ENCODE peak calls at places on chromosomes 11 and 22, in eight cellular contexts. One of them, this sample, is unnamed.

GRCh38 chr22:40426671-40427070 is 56.3 kb downstream of the SGSM3 start:
- DNase-seq in heart left ventricle: no peak
- DNase-seq in DND-41: no peak
- DNase-seq in endodermal cell: no peak
- DNase-seq in H1: no peak
- DNase-seq in fibroblast of lung: peak
- DNase-seq in foreskin fibroblast: no peak
- DNase-seq in GM12865: no peak
- DNase-seq in this sample: no peak

GRCh38 chr22:32897400-32897799 is 95.9 kb downstream of the TIMP3 start:
- DNase-seq in heart left ventricle: no peak
- DNase-seq in endodermal cell: no peak
- DNase-seq in DND-41: no peak
- DNase-seq in foreskin fibroblast: no peak
- DNase-seq in fibroblast of lung: peak
- DNase-seq in H1: no peak
- DNase-seq in GM12865: no peak
- DNase-seq in this sample: no peak

GRCh38 chr11:116707250-116707649 is 65.5 kb downstream of the BUD13 start:
- DNase-seq in heart left ventricle: no peak
- DNase-seq in endodermal cell: no peak
- DNase-seq in GM12865: no peak
- DNase-seq in DND-41: no peak
- DNase-seq in foreskin fibroblast: no peak
- DNase-seq in H1: no peak
- DNase-seq in fibroblast of lung: no peak
- DNase-seq in this sample: no peak

GRCh38 chr11:106950067-106950491 is 68.2 kb downstream of the GUCY1A2 start:
- DNase-seq in DND-41: peak
- DNase-seq in H1: no peak
- DNase-seq in endodermal cell: peak
- DNase-seq in fibroblast of lung: no peak
- DNase-seq in foreskin fibroblast: no peak
- DNase-seq in heart left ventricle: no peak
- DNase-seq in GM12865: no peak
- DNase-seq in this sample: no peak

GRCh38 chr11:95059031-95059430 is 7.7 kb upstream of the SRSF8 start:
- DNase-seq in H1: no peak
- DNase-seq in GM12865: no peak
- DNase-seq in DND-41: no peak
- DNase-seq in fibroblast of lung: no peak
- DNase-seq in foreskin fibroblast: no peak
- DNase-seq in endodermal cell: no peak
- DNase-seq in heart left ventricle: no peak
- DNase-seq in this sample: no peak

GRCh38 chr11:117097567-117098268 is 510 bp downstream of the SIK3 start:
- DNase-seq in fibroblast of lung: no peak
- DNase-seq in foreskin fibroblast: peak
- DNase-seq in heart left ventricle: peak
- DNase-seq in endodermal cell: peak
- DNase-seq in H1: no peak
- DNase-seq in GM12865: peak
- DNase-seq in DND-41: peak
- DNase-seq in this sample: no peak

GRCh38 chr11:86978756-86979608 is 23.8 kb upstream of the FZD4 start:
- DNase-seq in H1: no peak
- DNase-seq in heart left ventricle: no peak
- DNase-seq in DND-41: peak
- DNase-seq in endodermal cell: no peak
- DNase-seq in foreskin fibroblast: peak
- DNase-seq in GM12865: peak
- DNase-seq in fibroblast of lung: no peak
- DNase-seq in this sample: no peak

GRCh38 chr22:40067639-40068038 is 72.9 kb downstream of the FAM83F start:
- DNase-seq in endodermal cell: no peak
- DNase-seq in DND-41: no peak
- DNase-seq in foreskin fibroblast: no peak
- DNase-seq in H1: no peak
- DNase-seq in fibroblast of lung: no peak
- DNase-seq in GM12865: no peak
- DNase-seq in heart left ventricle: no peak
- DNase-seq in this sample: no peak

GRCh38 chr11:61580292-61580888 is 486 bp downstream of the SYT7 start:
- DNase-seq in GM12865: no peak
- DNase-seq in DND-41: no peak
- DNase-seq in foreskin fibroblast: peak
- DNase-seq in heart left ventricle: no peak
- DNase-seq in H1: no peak
- DNase-seq in fibroblast of lung: no peak
- DNase-seq in endodermal cell: peak
- DNase-seq in this sample: no peak
- TF ChIP-seq CTCF in GM12865: no peak
- TF ChIP-seq CTCF in DND-41: no peak
- TF ChIP-seq CTCF in foreskin fibroblast: no peak
- TF ChIP-seq CTCF in heart left ventricle: peak
- TF ChIP-seq CTCF in H1: peak
- TF ChIP-seq CTCF in fibroblast of lung: no peak
- TF ChIP-seq CTCF in endodermal cell: peak
- TF ChIP-seq CTCF in this sample: no peak

GRCh38 chr11:64248578-64248977 is 1.8 kb upstream of the PPP1R14B start:
- DNase-seq in H1: no peak
- DNase-seq in DND-41: no peak
- DNase-seq in fibroblast of lung: no peak
- DNase-seq in endodermal cell: peak
- DNase-seq in foreskin fibroblast: no peak
- DNase-seq in heart left ventricle: no peak
- DNase-seq in GM12865: no peak
- DNase-seq in this sample: no peak

GRCh38 chr11:64249038-64249437 is 2.3 kb upstream of the PLCB3 start:
- DNase-seq in DND-41: no peak
- DNase-seq in fibroblast of lung: no peak
- DNase-seq in foreskin fibroblast: no peak
- DNase-seq in heart left ventricle: no peak
- DNase-seq in H1: no peak
- DNase-seq in endodermal cell: no peak
- DNase-seq in GM12865: no peak
- DNase-seq in this sample: no peak

GRCh38 chr11:64246874-64247728 is at the start of gene PPP1R14B:
- DNase-seq in GM12865: peak
- DNase-seq in H1: no peak
- DNase-seq in endodermal cell: peak
- DNase-seq in fibroblast of lung: peak
- DNase-seq in DND-41: peak
- DNase-seq in foreskin fibroblast: peak
- DNase-seq in heart left ventricle: peak
- DNase-seq in this sample: no peak

GRCh38 chr11:64249563-64250405 is 1.5 kb upstream of the PLCB3 start:
- DNase-seq in DND-41: no peak
- DNase-seq in H1: no peak
- DNase-seq in heart left ventricle: no peak
- DNase-seq in foreskin fibroblast: no peak
- DNase-seq in GM12865: no peak
- DNase-seq in endodermal cell: peak
- DNase-seq in fibroblast of lung: no peak
- DNase-seq in this sample: no peak

DNA sequence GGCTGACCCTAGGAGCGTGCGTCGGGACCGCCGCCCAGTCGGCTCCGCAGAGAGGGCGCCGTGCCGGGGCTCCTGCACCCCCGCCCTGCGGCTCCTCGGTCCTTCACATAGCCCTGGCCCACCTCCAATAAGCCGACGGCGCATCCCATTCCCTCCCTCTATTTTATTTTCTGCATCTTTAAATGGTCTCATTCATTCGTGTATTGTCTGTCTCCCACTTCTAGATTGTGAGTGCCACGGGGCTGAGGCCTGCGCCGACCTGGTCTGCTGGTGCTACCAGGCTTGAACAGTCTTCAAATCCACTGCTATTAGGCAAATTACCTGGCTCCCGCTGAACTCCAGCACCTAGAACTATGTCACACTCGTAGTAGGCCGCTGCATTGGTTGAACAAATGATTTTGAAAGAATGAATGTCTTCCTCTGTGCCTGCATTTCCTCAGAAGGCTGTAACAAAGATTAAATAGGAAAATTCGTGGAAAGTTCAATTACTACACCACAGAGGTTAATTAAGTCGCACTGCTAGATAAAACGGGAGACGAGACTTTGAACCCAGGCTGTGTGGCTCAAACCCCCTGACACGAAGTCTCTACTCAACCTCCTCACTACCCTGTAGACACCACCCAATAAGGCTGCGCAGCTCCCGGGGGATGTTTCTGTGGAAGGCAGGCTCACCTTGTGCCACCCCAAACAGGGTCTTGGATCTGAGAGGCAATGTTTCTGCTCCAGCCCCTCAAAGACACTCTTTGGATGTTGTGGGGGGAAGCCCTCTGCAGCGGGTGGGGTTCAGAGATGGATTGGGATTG is 1.2 kb upstream of the PPP1R14B start:
- DNase-seq in H1: no peak
- DNase-seq in foreskin fibroblast: no peak
- DNase-seq in DND-41: no peak
- DNase-seq in fibroblast of lung: no peak
- DNase-seq in GM12865: no peak
- DNase-seq in endodermal cell: no peak
- DNase-seq in heart left ventricle: no peak
- DNase-seq in this sample: no peak
- H3K4me3 ChIP-seq in H1: peak
- H3K4me3 ChIP-seq in foreskin fibroblast: peak
- H3K4me3 ChIP-seq in DND-41: no peak
- H3K4me3 ChIP-seq in fibroblast of lung: peak
- H3K4me3 ChIP-seq in GM12865: no peak
- H3K4me3 ChIP-seq in endodermal cell: peak
- H3K4me3 ChIP-seq in heart left ventricle: peak
- H3K4me3 ChIP-seq in this sample: peak

GRCh38 chr22:38724926-38725571 is 19.3 kb downstream of the GTPBP1 start:
- DNase-seq in H1: no peak
- DNase-seq in heart left ventricle: no peak
- DNase-seq in GM12865: peak
- DNase-seq in foreskin fibroblast: peak
- DNase-seq in DND-41: peak
- DNase-seq in fibroblast of lung: no peak
- DNase-seq in endodermal cell: peak
- DNase-seq in this sample: no peak
- TF ChIP-seq CTCF in H1: peak
- TF ChIP-seq CTCF in heart left ventricle: peak
- TF ChIP-seq CTCF in GM12865: peak
- TF ChIP-seq CTCF in foreskin fibroblast: peak
- TF ChIP-seq CTCF in DND-41: peak
- TF ChIP-seq CTCF in fibroblast of lung: peak
- TF ChIP-seq CTCF in endodermal cell: peak
- TF ChIP-seq CTCF in this sample: peak

GRCh38 chr11:108121274-108122155 is at the start of gene ACAT1:
- DNase-seq in DND-41: peak
- DNase-seq in GM12865: peak
- DNase-seq in foreskin fibroblast: peak
- DNase-seq in H1: peak
- DNase-seq in endodermal cell: peak
- DNase-seq in fibroblast of lung: peak
- DNase-seq in heart left ventricle: peak
- DNase-seq in this sample: peak
- H3K4me3 ChIP-seq in DND-41: peak
- H3K4me3 ChIP-seq in GM12865: peak
- H3K4me3 ChIP-seq in foreskin fibroblast: peak
- H3K4me3 ChIP-seq in H1: peak
- H3K4me3 ChIP-seq in endodermal cell: peak
- H3K4me3 ChIP-seq in fibroblast of lung: peak
- H3K4me3 ChIP-seq in heart left ventricle: peak
- H3K4me3 ChIP-seq in this sample: peak

DNA sequence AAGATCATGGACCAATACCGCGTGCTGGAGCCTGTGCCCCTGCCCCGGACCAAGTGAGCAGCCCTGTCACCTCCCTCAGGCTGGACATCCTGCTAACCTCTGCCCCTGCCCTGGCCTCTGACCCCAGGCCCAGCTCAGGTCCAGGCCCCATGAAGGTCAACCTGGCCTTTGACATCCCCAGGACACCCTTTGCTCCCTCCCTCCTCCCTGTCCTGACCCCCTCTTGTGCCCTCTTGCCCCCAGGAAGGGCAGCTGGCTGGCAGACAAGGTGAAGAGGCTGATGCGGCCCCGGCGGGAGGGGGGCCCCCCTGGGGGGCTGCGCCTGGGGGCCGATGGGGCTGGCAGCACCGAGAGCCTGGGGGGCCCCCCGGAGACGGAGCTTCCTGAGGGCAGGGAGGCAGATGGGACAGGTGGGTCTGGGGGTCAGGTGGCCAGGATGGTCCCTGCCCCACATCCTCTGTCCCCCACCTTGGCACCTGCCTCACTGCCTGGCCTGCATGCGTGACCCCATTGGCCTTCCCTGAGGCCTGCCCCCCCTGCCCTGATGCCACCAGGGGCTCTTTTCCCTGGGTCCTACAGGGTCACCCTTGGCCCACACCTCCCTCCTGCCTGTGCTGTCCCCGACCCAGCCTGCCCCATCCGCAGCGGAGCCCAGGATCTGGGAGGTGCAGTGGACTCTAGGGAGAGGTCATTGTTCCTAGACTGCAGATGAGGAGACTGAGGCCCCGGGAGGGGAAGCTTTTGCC is 5.0 kb upstream of the RPS6KA4 start:
- DNase-seq in H1: no peak
- DNase-seq in fibroblast of lung: no peak
- DNase-seq in foreskin fibroblast: no peak
- DNase-seq in heart left ventricle: no peak
- DNase-seq in DND-41: no peak
- DNase-seq in endodermal cell: peak
- DNase-seq in GM12865: no peak
- DNase-seq in this sample: no peak
- TF ChIP-seq CTCF in H1: no peak
- TF ChIP-seq CTCF in fibroblast of lung: no peak
- TF ChIP-seq CTCF in foreskin fibroblast: no peak
- TF ChIP-seq CTCF in heart left ventricle: no peak
- TF ChIP-seq CTCF in DND-41: no peak
- TF ChIP-seq CTCF in endodermal cell: no peak
- TF ChIP-seq CTCF in GM12865: no peak
- TF ChIP-seq CTCF in this sample: no peak

DNA sequence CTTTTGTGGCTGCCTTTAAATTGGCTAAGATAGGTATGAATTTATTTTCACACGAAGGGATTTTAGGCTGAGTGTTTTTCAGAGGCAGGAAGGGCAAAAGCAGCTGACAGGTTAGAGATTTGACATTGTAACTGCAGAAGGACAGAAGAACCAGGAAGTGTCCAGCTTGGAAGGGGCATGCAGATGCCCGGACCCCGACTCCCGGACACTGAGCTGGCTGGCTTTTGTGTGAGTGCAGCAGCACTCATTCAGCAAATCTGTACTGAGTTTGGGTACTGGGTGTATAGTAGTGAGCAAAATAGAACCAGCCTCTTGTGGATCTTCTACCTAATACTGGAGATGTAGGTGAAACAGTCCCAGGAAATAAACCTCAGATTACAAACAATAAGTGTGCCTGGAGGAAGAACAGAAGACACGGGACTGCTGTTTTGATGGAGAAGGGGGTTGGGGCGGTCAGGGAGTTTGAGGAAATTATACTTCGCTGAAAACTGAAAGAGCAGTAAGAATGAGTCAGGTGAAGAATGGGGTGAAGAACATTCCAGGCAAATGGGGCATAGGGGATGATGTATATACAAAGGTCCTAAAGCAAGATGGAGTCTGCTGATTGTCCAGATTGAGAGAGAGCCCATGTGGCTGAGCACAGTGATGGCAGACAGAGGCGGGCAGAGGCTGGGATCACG is 64.6 kb downstream of the PPFIBP2 start:
- DNase-seq in endodermal cell: no peak
- DNase-seq in DND-41: no peak
- DNase-seq in fibroblast of lung: no peak
- DNase-seq in heart left ventricle: no peak
- DNase-seq in GM12865: no peak
- DNase-seq in foreskin fibroblast: no peak
- DNase-seq in H1: no peak
- DNase-seq in this sample: no peak
- H3K4me3 ChIP-seq in endodermal cell: no peak
- H3K4me3 ChIP-seq in DND-41: no peak
- H3K4me3 ChIP-seq in fibroblast of lung: peak
- H3K4me3 ChIP-seq in heart left ventricle: peak
- H3K4me3 ChIP-seq in GM12865: no peak
- H3K4me3 ChIP-seq in foreskin fibroblast: peak
- H3K4me3 ChIP-seq in H1: no peak
- H3K4me3 ChIP-seq in this sample: no peak